ENCODE peak calls at places on chromosomes 12 and 14, in four cellular contexts. One of them, this sample, is unnamed.
A peak's percentile ranks its signal among the peaks of the same experiment; 100 is the strongest.

GRCh38 chr12:41856228-41856627 is 288.4 kb downstream of the GXYLT1 start:
- DNase-seq in heart right ventricle: no peak
- DNase-seq in H54: no peak
- DNase-seq in T-helper 2 cell: no peak
- DNase-seq in this sample: no peak

GRCh38 chr14:101176535-101177205 is 273.1 kb upstream of the RTL1 start:
- DNase-seq in heart right ventricle: no peak
- DNase-seq in H54: no peak
- DNase-seq in T-helper 2 cell: no peak
- DNase-seq in this sample: no peak

GRCh38 chr12:103779410-103780092 is 61.5 kb downstream of the NT5DC3 start:
- DNase-seq in heart right ventricle: no peak
- DNase-seq in H54: peak; percentile 42
- DNase-seq in T-helper 2 cell: no peak
- DNase-seq in this sample: no peak

GRCh38 chr14:53190938-53191337 is 37.8 kb upstream of the DDHD1 start:
- DNase-seq in heart right ventricle: no peak
- DNase-seq in H54: no peak
- DNase-seq in T-helper 2 cell: no peak
- DNase-seq in this sample: no peak

GRCh38 chr12:124174406-124174805 is 120.5 kb upstream of the RFLNA start:
- DNase-seq in heart right ventricle: no peak
- DNase-seq in H54: peak; percentile 45
- DNase-seq in T-helper 2 cell: no peak
- DNase-seq in this sample: peak; percentile 70

GRCh38 chr14:73752297-73752992 is 38.3 kb upstream of the PNMA1 start:
- DNase-seq in heart right ventricle: peak; percentile 78
- DNase-seq in H54: peak; percentile 76
- DNase-seq in T-helper 2 cell: peak; percentile 48
- DNase-seq in this sample: peak; percentile 96

GRCh38 chr14:93132472-93133065 is 16.8 kb upstream of the ITPK1 start:
- DNase-seq in heart right ventricle: peak; percentile 56
- DNase-seq in H54: no peak
- DNase-seq in T-helper 2 cell: no peak
- DNase-seq in this sample: peak; percentile 39

GRCh38 chr14:61478971-61479473 is 157.6 kb downstream of the PRKCH start:
- DNase-seq in heart right ventricle: no peak
- DNase-seq in H54: no peak
- DNase-seq in T-helper 2 cell: no peak
- DNase-seq in this sample: no peak

GRCh38 chr14:74875941-74876913 is at the start of gene PROX2:
- DNase-seq in heart right ventricle: no peak
- DNase-seq in H54: no peak
- DNase-seq in T-helper 2 cell: peak; percentile 8
- DNase-seq in this sample: peak; percentile 43

GRCh38 chr12:97229036-97229435 is 233.6 kb upstream of the RMST start:
- DNase-seq in heart right ventricle: no peak
- DNase-seq in H54: no peak
- DNase-seq in T-helper 2 cell: no peak
- DNase-seq in this sample: no peak

GRCh38 chr14:74905595-74906142 is 17.4 kb downstream of the RPS6KL1 start:
- DNase-seq in heart right ventricle: peak; percentile 71
- DNase-seq in H54: peak; percentile 48
- DNase-seq in T-helper 2 cell: peak; percentile 70
- DNase-seq in this sample: peak; percentile 40

GRCh38 chr14:59254911-59255545 is 66.6 kb downstream of the DAAM1 start:
- DNase-seq in heart right ventricle: peak; percentile 58
- DNase-seq in H54: no peak
- DNase-seq in T-helper 2 cell: no peak
- DNase-seq in this sample: peak; percentile 33

GRCh38 chr12:104669057-104669770 is 212.5 kb downstream of the CHST11 start:
- DNase-seq in heart right ventricle: peak; percentile 69
- DNase-seq in H54: no peak
- DNase-seq in T-helper 2 cell: no peak
- DNase-seq in this sample: peak; percentile 29

GRCh38 chr14:44896275-44897040 is 65.3 kb downstream of the KLHL28 start:
- DNase-seq in heart right ventricle: no peak
- DNase-seq in H54: no peak
- DNase-seq in T-helper 2 cell: no peak
- DNase-seq in this sample: no peak

GRCh38 chr12:114625294-114625851 is 58.6 kb downstream of the TBX3 start:
- DNase-seq in heart right ventricle: peak; percentile 19
- DNase-seq in H54: peak; percentile 33
- DNase-seq in T-helper 2 cell: no peak
- DNase-seq in this sample: peak; percentile 32

GRCh38 chr12:19739195-19739776 is 300.0 kb downstream of the AEBP2 start:
- DNase-seq in heart right ventricle: peak; percentile 61
- DNase-seq in H54: peak; percentile 14
- DNase-seq in T-helper 2 cell: no peak
- DNase-seq in this sample: peak; percentile 57

GRCh38 chr12:121800694-121801600 is 2.9 kb upstream of the SETD1B start:
- DNase-seq in heart right ventricle: peak; percentile 83
- DNase-seq in H54: peak; percentile 63
- DNase-seq in T-helper 2 cell: peak; percentile 68
- DNase-seq in this sample: peak; percentile 89

GRCh38 chr14:32648434-32648833 is 290.2 kb upstream of the NPAS3 start:
- DNase-seq in heart right ventricle: no peak
- DNase-seq in H54: no peak
- DNase-seq in T-helper 2 cell: no peak
- DNase-seq in this sample: peak; percentile 80

GRCh38 chr12:110846615-110847566 is at the start of gene CCDC63:
- DNase-seq in heart right ventricle: peak; percentile 50
- DNase-seq in H54: no peak
- DNase-seq in T-helper 2 cell: peak; percentile 6
- DNase-seq in this sample: peak; percentile 35

GRCh38 chr12:57744194-57744776 is 554 bp upstream of the TSPAN31 start:
- DNase-seq in heart right ventricle: peak; percentile 76
- DNase-seq in H54: no peak
- DNase-seq in T-helper 2 cell: peak; percentile 61
- DNase-seq in this sample: peak; percentile 93

GRCh38 chr12:79275631-79276030 is 411.1 kb downstream of the SYT1 start:
- DNase-seq in heart right ventricle: no peak
- DNase-seq in H54: no peak
- DNase-seq in T-helper 2 cell: no peak
- DNase-seq in this sample: no peak

GRCh38 chr12:3564861-3565260 is 73.9 kb downstream of the PRMT8 start:
- DNase-seq in heart right ventricle: no peak
- DNase-seq in H54: no peak
- DNase-seq in T-helper 2 cell: no peak
- DNase-seq in this sample: no peak

GRCh38 chr12:108618079-108618952 is 15.4 kb downstream of the SELPLG start:
- DNase-seq in heart right ventricle: peak; percentile 72
- DNase-seq in H54: peak; percentile 78
- DNase-seq in T-helper 2 cell: peak; percentile 70
- DNase-seq in this sample: peak; percentile 77

GRCh38 chr12:68374315-68374982 is 42.3 kb upstream of the MDM1 start:
- DNase-seq in heart right ventricle: no peak
- DNase-seq in H54: no peak
- DNase-seq in T-helper 2 cell: peak; percentile 11
- DNase-seq in this sample: no peak

GRCh38 chr12:835754-836493 is 83.5 kb downstream of the WNK1 start:
- DNase-seq in heart right ventricle: no peak
- DNase-seq in H54: no peak
- DNase-seq in T-helper 2 cell: no peak
- DNase-seq in this sample: peak; percentile 45

GRCh38 chr12:52884526-52885293 is 20.2 kb downstream of the KRT8 start:
- DNase-seq in heart right ventricle: peak; percentile 73
- DNase-seq in H54: peak; percentile 64
- DNase-seq in T-helper 2 cell: peak; percentile 66
- DNase-seq in this sample: peak; percentile 12

GRCh38 chr14:71551291-71551955 is 380.8 kb upstream of the RGS6 start:
- DNase-seq in heart right ventricle: no peak
- DNase-seq in H54: no peak
- DNase-seq in T-helper 2 cell: no peak
- DNase-seq in this sample: peak; percentile 57

GRCh38 chr12:50581226-50582184 is 76.7 kb downstream of the DIP2B start:
- DNase-seq in heart right ventricle: no peak
- DNase-seq in H54: peak; percentile 53
- DNase-seq in T-helper 2 cell: no peak
- DNase-seq in this sample: no peak

GRCh38 chr12:78864483-78865296 is at the start of gene SYT1:
- DNase-seq in heart right ventricle: no peak
- DNase-seq in H54: peak; percentile 48
- DNase-seq in T-helper 2 cell: no peak
- DNase-seq in this sample: peak; percentile 74

GRCh38 chr14:102591372-102591943 is 991 bp upstream of the RCOR1 start:
- DNase-seq in heart right ventricle: peak; percentile 51
- DNase-seq in H54: no peak
- DNase-seq in T-helper 2 cell: peak; percentile 14
- DNase-seq in this sample: no peak

GRCh38 chr12:3632256-3633240 is 120.4 kb downstream of the CRACR2A start:
- DNase-seq in heart right ventricle: no peak
- DNase-seq in H54: no peak
- DNase-seq in T-helper 2 cell: no peak
- DNase-seq in this sample: no peak

GRCh38 chr12:91620949-91621348 is 438.3 kb upstream of the DCN start:
- DNase-seq in heart right ventricle: peak; percentile 18
- DNase-seq in H54: no peak
- DNase-seq in T-helper 2 cell: no peak
- DNase-seq in this sample: no peak

GRCh38 chr14:105204206-105204930 is 23.3 kb upstream of the NUDT14 start:
- DNase-seq in heart right ventricle: peak; percentile 66
- DNase-seq in H54: peak; percentile 88
- DNase-seq in T-helper 2 cell: no peak
- DNase-seq in this sample: peak; percentile 63

GRCh38 chr12:4809013-4809448 is 88.8 kb downstream of the GALNT8 start:
- DNase-seq in heart right ventricle: peak; percentile 6
- DNase-seq in H54: no peak
- DNase-seq in T-helper 2 cell: peak; percentile 20
- DNase-seq in this sample: no peak

GRCh38 chr12:5072326-5072725 is 28.6 kb downstream of the KCNA5 start:
- DNase-seq in heart right ventricle: no peak
- DNase-seq in H54: no peak
- DNase-seq in T-helper 2 cell: no peak
- DNase-seq in this sample: no peak

GRCh38 chr14:103204852-103205540 is 81.7 kb downstream of the TNFAIP2 start:
- DNase-seq in heart right ventricle: no peak
- DNase-seq in H54: no peak
- DNase-seq in T-helper 2 cell: no peak
- DNase-seq in this sample: no peak